ENCODE peak calls at places on chromosomes 4 and X, in six cellular contexts. One of them, this sample, is unnamed. For H3K27me3 and H3K36me3, the result is how much of the 10 kb centered on the place peaks cover.

GRCh38 chr4:123750044-123750443 is 353.4 kb downstream of the SPRY1 start:
- DNase-seq in SK-N-SH: no peak
- DNase-seq in sigmoid colon: no peak
- DNase-seq in iPS DF 6.9: no peak
- DNase-seq in aorta: no peak
- DNase-seq in IMR-90: no peak
- DNase-seq in this sample: peak

GRCh38 chr4:62232755-62233280 is 1032.7 kb downstream of the ADGRL3 start:
- DNase-seq in SK-N-SH: no peak
- DNase-seq in aorta: no peak
- DNase-seq in sigmoid colon: no peak
- DNase-seq in iPS DF 6.9: no peak
- DNase-seq in IMR-90: no peak
- DNase-seq in this sample: no peak

GRCh38 chr4:8905236-8905772 is 33.7 kb upstream of the HMX1 start:
- DNase-seq in aorta: peak
- DNase-seq in SK-N-SH: peak
- DNase-seq in iPS DF 6.9: no peak
- DNase-seq in sigmoid colon: peak
- DNase-seq in IMR-90: no peak
- DNase-seq in this sample: peak

GRCh38 chr4:21544410-21544809 is 404.2 kb downstream of the KCNIP4 start:
- DNase-seq in aorta: no peak
- DNase-seq in iPS DF 6.9: no peak
- DNase-seq in IMR-90: no peak
- DNase-seq in sigmoid colon: no peak
- DNase-seq in SK-N-SH: no peak
- DNase-seq in this sample: no peak

GRCh38 chr4:103754844-103755243 is 35.1 kb upstream of the TACR3 start:
- DNase-seq in IMR-90: no peak
- DNase-seq in SK-N-SH: no peak
- DNase-seq in aorta: no peak
- DNase-seq in sigmoid colon: no peak
- DNase-seq in iPS DF 6.9: no peak
- DNase-seq in this sample: no peak

GRCh38 chrX:51893931-51894696 is 691 bp downstream of the MAGED1 start:
- DNase-seq in aorta: peak
- DNase-seq in IMR-90: peak
- DNase-seq in sigmoid colon: peak
- DNase-seq in SK-N-SH: peak
- DNase-seq in iPS DF 6.9: no peak
- DNase-seq in this sample: peak

GRCh38 chrX:16804923-16805464 is 18.7 kb downstream of the TXLNG start:
- DNase-seq in aorta: no peak
- DNase-seq in iPS DF 6.9: no peak
- DNase-seq in SK-N-SH: no peak
- DNase-seq in sigmoid colon: no peak
- DNase-seq in IMR-90: no peak
- DNase-seq in this sample: no peak

GRCh38 chr4:76897522-76898384 is at the start of gene SOWAHB:
- DNase-seq in iPS DF 6.9: no peak
- DNase-seq in SK-N-SH: peak
- DNase-seq in sigmoid colon: no peak
- DNase-seq in IMR-90: no peak
- DNase-seq in aorta: peak
- DNase-seq in this sample: peak

GRCh38 chrX:150886381-150886780 is 12.1 kb downstream of the CD99L2 start:
- DNase-seq in SK-N-SH: no peak
- DNase-seq in aorta: no peak
- DNase-seq in sigmoid colon: no peak
- DNase-seq in IMR-90: no peak
- DNase-seq in iPS DF 6.9: no peak
- DNase-seq in this sample: no peak

GRCh38 chr4:134780244-134780643 is 578.7 kb upstream of the PABPC4L start:
- DNase-seq in IMR-90: no peak
- DNase-seq in iPS DF 6.9: no peak
- DNase-seq in SK-N-SH: no peak
- DNase-seq in sigmoid colon: no peak
- DNase-seq in aorta: no peak
- DNase-seq in this sample: no peak

GRCh38 chr4:148300877-148301276 is 141.3 kb downstream of the NR3C2 start:
- DNase-seq in aorta: no peak
- DNase-seq in SK-N-SH: no peak
- DNase-seq in IMR-90: no peak
- DNase-seq in iPS DF 6.9: no peak
- DNase-seq in sigmoid colon: no peak
- DNase-seq in this sample: no peak

GRCh38 chr4:151524610-151525009 is 115.6 kb downstream of the FHIP1A start:
- DNase-seq in aorta: no peak
- DNase-seq in iPS DF 6.9: no peak
- DNase-seq in SK-N-SH: no peak
- DNase-seq in sigmoid colon: no peak
- DNase-seq in IMR-90: no peak
- DNase-seq in this sample: peak

GRCh38 chr4:184269879-184270430 is 52.3 kb upstream of the ENPP6 start:
- DNase-seq in IMR-90: no peak
- DNase-seq in aorta: no peak
- DNase-seq in sigmoid colon: no peak
- DNase-seq in SK-N-SH: no peak
- DNase-seq in iPS DF 6.9: no peak
- DNase-seq in this sample: no peak

GRCh38 chr4:76594152-76594551 is 159.1 kb downstream of the SHROOM3 start:
- DNase-seq in IMR-90: no peak
- DNase-seq in aorta: no peak
- DNase-seq in sigmoid colon: no peak
- DNase-seq in SK-N-SH: no peak
- DNase-seq in iPS DF 6.9: no peak
- DNase-seq in this sample: no peak

GRCh38 chr4:41232406-41232805 is 18.1 kb upstream of the APBB2 start:
- DNase-seq in sigmoid colon: no peak
- DNase-seq in iPS DF 6.9: no peak
- DNase-seq in aorta: no peak
- DNase-seq in IMR-90: no peak
- DNase-seq in SK-N-SH: no peak
- DNase-seq in this sample: no peak

GRCh38 chrX:101409043-101409442 is 1.0 kb downstream of the HNRNPH2 start:
- DNase-seq in aorta: no peak
- DNase-seq in sigmoid colon: no peak
- DNase-seq in SK-N-SH: no peak
- DNase-seq in iPS DF 6.9: no peak
- DNase-seq in IMR-90: no peak
- DNase-seq in this sample: no peak

GRCh38 chr4:142955501-142955900 is 109.4 kb upstream of the INPP4B start:
- DNase-seq in IMR-90: no peak
- DNase-seq in iPS DF 6.9: no peak
- DNase-seq in aorta: no peak
- DNase-seq in sigmoid colon: no peak
- DNase-seq in SK-N-SH: no peak
- DNase-seq in this sample: no peak

GRCh38 chr4:10666616-10667015 is 18.0 kb downstream of the CLNK start:
- DNase-seq in SK-N-SH: no peak
- DNase-seq in IMR-90: no peak
- DNase-seq in sigmoid colon: no peak
- DNase-seq in aorta: no peak
- DNase-seq in iPS DF 6.9: no peak
- DNase-seq in this sample: no peak

GRCh38 chrX:154802838-154803410 is 2.4 kb downstream of the MPP1 start:
- DNase-seq in IMR-90: no peak
- DNase-seq in iPS DF 6.9: no peak
- DNase-seq in aorta: no peak
- DNase-seq in SK-N-SH: no peak
- DNase-seq in sigmoid colon: no peak
- DNase-seq in this sample: no peak
- H3K27me3 ChIP-seq in IMR-90: under half
- H3K27me3 ChIP-seq in iPS DF 6.9: under half
- H3K27me3 ChIP-seq in aorta: under half
- H3K27me3 ChIP-seq in SK-N-SH: under half
- H3K27me3 ChIP-seq in sigmoid colon: under half
- H3K27me3 ChIP-seq in this sample: under half

GRCh38 chr4:119264743-119265142 is 52.2 kb downstream of the USP53 start:
- DNase-seq in sigmoid colon: no peak
- DNase-seq in SK-N-SH: no peak
- DNase-seq in aorta: no peak
- DNase-seq in IMR-90: no peak
- DNase-seq in iPS DF 6.9: no peak
- DNase-seq in this sample: no peak
- H3K36me3 ChIP-seq in sigmoid colon: under half
- H3K36me3 ChIP-seq in SK-N-SH: under half
- H3K36me3 ChIP-seq in aorta: under half
- H3K36me3 ChIP-seq in IMR-90: under half
- H3K36me3 ChIP-seq in iPS DF 6.9: under half
- H3K36me3 ChIP-seq in this sample: under half

GRCh38 chrX:44675364-44676024 is 132.8 kb upstream of the FUNDC1 start:
- DNase-seq in SK-N-SH: peak
- DNase-seq in aorta: no peak
- DNase-seq in sigmoid colon: peak
- DNase-seq in iPS DF 6.9: no peak
- DNase-seq in IMR-90: peak
- DNase-seq in this sample: no peak
- H3K4me3 ChIP-seq in SK-N-SH: no peak
- H3K4me3 ChIP-seq in aorta: no peak
- H3K4me3 ChIP-seq in sigmoid colon: no peak
- H3K4me3 ChIP-seq in iPS DF 6.9: no peak
- H3K4me3 ChIP-seq in IMR-90: no peak
- H3K4me3 ChIP-seq in this sample: no peak

DNA sequence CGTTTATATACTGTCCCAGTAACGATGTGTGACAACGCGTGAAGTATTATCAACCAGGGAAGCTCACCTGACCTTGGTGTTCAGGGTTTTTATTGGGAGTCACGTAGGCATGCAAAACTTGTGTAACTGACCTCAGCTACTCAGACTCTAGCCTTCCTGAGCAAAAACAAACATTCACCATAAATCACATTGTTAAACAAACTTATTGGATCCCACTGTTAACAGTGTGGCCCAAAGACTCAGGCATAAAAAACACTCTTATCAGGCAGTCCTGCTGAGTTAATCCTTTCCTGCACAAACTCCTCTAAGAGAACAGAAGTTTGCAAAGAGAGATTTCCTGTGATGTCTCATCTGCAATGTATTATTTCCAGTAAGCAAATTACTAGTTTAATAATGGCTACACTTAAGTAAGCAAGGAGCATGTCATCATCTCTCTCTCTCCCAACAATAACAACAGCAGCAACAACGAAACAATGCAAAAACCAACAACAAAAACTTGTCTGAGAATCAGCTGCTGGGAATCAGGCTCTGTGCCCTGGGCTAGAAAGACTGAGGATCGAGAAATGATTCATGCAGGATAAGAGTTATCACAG is 12.0 kb downstream of the GAGE1 start:
- DNase-seq in iPS DF 6.9: no peak
- DNase-seq in SK-N-SH: no peak
- DNase-seq in aorta: no peak
- DNase-seq in IMR-90: no peak
- DNase-seq in sigmoid colon: no peak
- DNase-seq in this sample: no peak
- H3K27me3 ChIP-seq in iPS DF 6.9: under half
- H3K27me3 ChIP-seq in SK-N-SH: under half
- H3K27me3 ChIP-seq in aorta: under half
- H3K27me3 ChIP-seq in IMR-90: under half
- H3K27me3 ChIP-seq in sigmoid colon: under half
- H3K27me3 ChIP-seq in this sample: under half

DNA sequence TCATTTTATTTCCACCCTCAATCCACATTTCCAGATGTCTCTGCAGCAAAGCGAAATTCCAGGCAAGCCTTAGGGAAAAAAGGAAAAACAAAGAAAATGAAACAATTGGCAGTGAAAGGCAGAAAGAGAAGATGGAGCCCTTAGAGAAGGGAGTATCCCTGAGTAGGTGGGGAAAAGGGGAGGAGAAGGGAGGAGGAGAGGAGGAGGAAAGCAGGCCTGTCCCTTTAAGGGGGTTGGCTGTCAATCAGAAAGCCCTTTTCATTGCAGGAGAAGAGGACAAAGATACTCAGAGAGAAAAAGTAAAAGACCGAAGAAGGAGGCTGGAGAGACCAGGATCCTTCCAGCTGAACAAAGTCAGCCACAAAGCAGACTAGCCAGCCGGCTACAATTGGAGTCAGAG is at the start of gene PLP1:
- DNase-seq in aorta: no peak
- DNase-seq in IMR-90: no peak
- DNase-seq in SK-N-SH: no peak
- DNase-seq in sigmoid colon: no peak
- DNase-seq in iPS DF 6.9: no peak
- DNase-seq in this sample: no peak
- H3K36me3 ChIP-seq in aorta: under half
- H3K36me3 ChIP-seq in IMR-90: under half
- H3K36me3 ChIP-seq in SK-N-SH: under half
- H3K36me3 ChIP-seq in sigmoid colon: under half
- H3K36me3 ChIP-seq in iPS DF 6.9: under half
- H3K36me3 ChIP-seq in this sample: half or more

DNA sequence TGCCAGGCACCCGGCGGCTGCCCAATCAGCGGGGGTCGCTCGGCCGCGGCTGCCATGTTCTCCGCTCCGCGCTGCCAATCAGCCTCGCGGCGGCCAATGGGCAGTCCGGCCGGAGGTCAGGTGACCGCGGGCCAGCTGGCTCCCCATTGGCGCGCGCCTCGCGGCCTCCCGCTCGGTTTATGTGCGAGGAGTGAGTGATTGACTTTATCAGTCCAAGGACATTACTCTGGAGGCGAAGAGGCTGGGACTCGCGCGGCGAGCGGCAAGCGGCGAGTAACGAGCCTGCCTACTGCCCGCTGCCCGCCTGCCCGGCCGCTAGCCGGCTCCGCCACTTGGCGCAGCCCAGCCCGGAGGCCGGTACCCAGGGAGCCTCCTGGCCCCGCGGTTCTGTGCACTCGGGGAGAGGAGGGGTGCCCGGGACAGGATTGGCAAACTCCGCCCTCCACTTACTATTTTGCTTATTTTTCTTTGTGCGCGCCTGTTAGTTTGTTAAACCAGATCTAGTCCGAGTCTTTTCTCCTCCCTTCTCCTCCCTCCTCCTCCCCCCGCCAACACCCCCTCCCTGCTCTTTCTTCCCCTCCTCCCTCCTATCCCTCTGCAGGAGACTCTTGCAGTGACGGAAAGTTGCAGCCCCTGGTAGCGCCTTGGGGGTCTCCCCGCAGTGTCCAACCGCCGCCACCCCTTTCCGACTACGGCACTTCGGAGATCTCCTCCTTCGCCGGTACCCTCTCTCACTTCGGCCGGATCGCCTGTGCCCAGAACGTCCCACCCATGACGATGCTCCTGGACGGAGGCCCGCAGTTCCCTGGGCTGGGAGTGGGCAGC is at the start of gene ZIC3:
- DNase-seq in sigmoid colon: peak
- DNase-seq in SK-N-SH: peak
- DNase-seq in IMR-90: no peak
- DNase-seq in aorta: peak
- DNase-seq in iPS DF 6.9: no peak
- DNase-seq in this sample: peak
- H3K4me3 ChIP-seq in sigmoid colon: peak
- H3K4me3 ChIP-seq in SK-N-SH: peak
- H3K4me3 ChIP-seq in IMR-90: no peak
- H3K4me3 ChIP-seq in aorta: peak
- H3K4me3 ChIP-seq in iPS DF 6.9: peak
- H3K4me3 ChIP-seq in this sample: peak

This sample was measured in H7.